ENCODE peak calls at places on chromosomes 7 and 10, in nine cellular contexts. One of them, this sample, is unnamed. For H3K4me1 and H3K9me3, the result is how much of the 10 kb centered on the place peaks cover.

GRCh38 chr7:2313450-2314208 is 612 bp downstream of the SNX8 start:
- DNase-seq in HepG2: no peak
- DNase-seq in body of pancreas: peak
- DNase-seq in heart left ventricle: no peak
- DNase-seq in colonic mucosa: peak
- DNase-seq in adrenal gland: peak
- DNase-seq in left ventricle myocardium inferior: no peak
- DNase-seq in adipocyte: peak
- DNase-seq in lung: no peak
- DNase-seq in this sample: no peak

GRCh38 chr10:80201592-80202256 is 3.6 kb downstream of the ANXA11 start:
- DNase-seq in HepG2: no peak
- DNase-seq in body of pancreas: no peak
- DNase-seq in heart left ventricle: peak
- DNase-seq in colonic mucosa: no peak
- DNase-seq in adrenal gland: no peak
- DNase-seq in left ventricle myocardium inferior: peak
- DNase-seq in adipocyte: no peak
- DNase-seq in lung: no peak
- DNase-seq in this sample: no peak

GRCh38 chr10:87546221-87546620 is 41.5 kb downstream of the MINPP1 start:
- DNase-seq in HepG2: no peak
- DNase-seq in body of pancreas: no peak
- DNase-seq in heart left ventricle: no peak
- DNase-seq in colonic mucosa: no peak
- DNase-seq in adrenal gland: no peak
- DNase-seq in left ventricle myocardium inferior: no peak
- DNase-seq in adipocyte: no peak
- DNase-seq in lung: peak
- DNase-seq in this sample: no peak

GRCh38 chr10:13338337-13339128 is 9.6 kb downstream of the SEPHS1 start:
- DNase-seq in HepG2: no peak
- DNase-seq in body of pancreas: no peak
- DNase-seq in heart left ventricle: no peak
- DNase-seq in colonic mucosa: peak
- DNase-seq in adrenal gland: no peak
- DNase-seq in left ventricle myocardium inferior: no peak
- DNase-seq in adipocyte: peak
- DNase-seq in lung: no peak
- DNase-seq in this sample: no peak

GRCh38 chr7:33706666-33707194 is 198.6 kb upstream of the BMPER start:
- DNase-seq in HepG2: no peak
- DNase-seq in body of pancreas: no peak
- DNase-seq in heart left ventricle: no peak
- DNase-seq in colonic mucosa: no peak
- DNase-seq in adrenal gland: no peak
- DNase-seq in left ventricle myocardium inferior: no peak
- DNase-seq in adipocyte: no peak
- DNase-seq in lung: no peak
- DNase-seq in this sample: no peak

GRCh38 chr7:33986951-33987948 is 81.9 kb downstream of the BMPER start:
- DNase-seq in HepG2: peak
- DNase-seq in body of pancreas: no peak
- DNase-seq in heart left ventricle: no peak
- DNase-seq in colonic mucosa: no peak
- DNase-seq in adrenal gland: no peak
- DNase-seq in left ventricle myocardium inferior: no peak
- DNase-seq in adipocyte: peak
- DNase-seq in lung: peak
- DNase-seq in this sample: no peak

GRCh38 chr10:64110079-64110478 is 588.9 kb downstream of the REEP3 start:
- DNase-seq in HepG2: no peak
- DNase-seq in body of pancreas: no peak
- DNase-seq in heart left ventricle: no peak
- DNase-seq in colonic mucosa: no peak
- DNase-seq in adrenal gland: no peak
- DNase-seq in left ventricle myocardium inferior: no peak
- DNase-seq in adipocyte: no peak
- DNase-seq in lung: no peak
- DNase-seq in this sample: no peak

GRCh38 chr7:140325600-140325999 is 72.7 kb downstream of the SLC37A3 start:
- DNase-seq in HepG2: no peak
- DNase-seq in body of pancreas: no peak
- DNase-seq in heart left ventricle: no peak
- DNase-seq in colonic mucosa: no peak
- DNase-seq in adrenal gland: no peak
- DNase-seq in left ventricle myocardium inferior: no peak
- DNase-seq in adipocyte: no peak
- DNase-seq in lung: no peak
- DNase-seq in this sample: no peak

GRCh38 chr7:29270979-29271658 is 76.5 kb downstream of the CHN2 start:
- DNase-seq in HepG2: peak
- DNase-seq in body of pancreas: no peak
- DNase-seq in heart left ventricle: no peak
- DNase-seq in colonic mucosa: no peak
- DNase-seq in adrenal gland: no peak
- DNase-seq in left ventricle myocardium inferior: no peak
- DNase-seq in adipocyte: no peak
- DNase-seq in lung: no peak
- DNase-seq in this sample: no peak

GRCh38 chr10:4561301-4561700 is 264.7 kb upstream of the AKR1E2 start:
- DNase-seq in HepG2: no peak
- DNase-seq in body of pancreas: no peak
- DNase-seq in heart left ventricle: no peak
- DNase-seq in colonic mucosa: no peak
- DNase-seq in adrenal gland: no peak
- DNase-seq in left ventricle myocardium inferior: no peak
- DNase-seq in adipocyte: no peak
- DNase-seq in lung: no peak
- DNase-seq in this sample: no peak

GRCh38 chr7:107168233-107169119 is at the start of gene HBP1:
- DNase-seq in HepG2: peak
- DNase-seq in body of pancreas: peak
- DNase-seq in heart left ventricle: peak
- DNase-seq in colonic mucosa: peak
- DNase-seq in adrenal gland: peak
- DNase-seq in left ventricle myocardium inferior: peak
- DNase-seq in adipocyte: peak
- DNase-seq in lung: peak
- DNase-seq in this sample: peak

GRCh38 chr10:514137-514671 is 175.3 kb downstream of the DIP2C start:
- DNase-seq in HepG2: peak
- DNase-seq in body of pancreas: peak
- DNase-seq in heart left ventricle: no peak
- DNase-seq in colonic mucosa: no peak
- DNase-seq in adrenal gland: no peak
- DNase-seq in left ventricle myocardium inferior: peak
- DNase-seq in adipocyte: no peak
- DNase-seq in lung: peak
- DNase-seq in this sample: peak

GRCh38 chr7:110205899-110206298 is 885.0 kb upstream of the LRRN3 start:
- DNase-seq in HepG2: no peak
- DNase-seq in body of pancreas: no peak
- DNase-seq in heart left ventricle: no peak
- DNase-seq in colonic mucosa: no peak
- DNase-seq in adrenal gland: no peak
- DNase-seq in left ventricle myocardium inferior: no peak
- DNase-seq in adipocyte: no peak
- DNase-seq in lung: no peak
- DNase-seq in this sample: no peak

GRCh38 chr10:35386594-35387174 is 50.4 kb downstream of the CCNY start:
- DNase-seq in HepG2: peak
- DNase-seq in body of pancreas: peak
- DNase-seq in heart left ventricle: peak
- DNase-seq in colonic mucosa: peak
- DNase-seq in adrenal gland: peak
- DNase-seq in left ventricle myocardium inferior: peak
- DNase-seq in adipocyte: peak
- DNase-seq in lung: no peak
- DNase-seq in this sample: peak
- H3K4me3 ChIP-seq in HepG2: no peak
- H3K4me3 ChIP-seq in body of pancreas: no peak
- H3K4me3 ChIP-seq in heart left ventricle: no peak
- H3K4me3 ChIP-seq in colonic mucosa: no peak
- H3K4me3 ChIP-seq in adrenal gland: no peak
- H3K4me3 ChIP-seq in left ventricle myocardium inferior: no peak
- H3K4me3 ChIP-seq in adipocyte: no peak
- H3K4me3 ChIP-seq in lung: no peak
- H3K4me3 ChIP-seq in this sample: no peak

GRCh38 chr7:30974605-30975256 is 11.0 kb downstream of the GHRHR start:
- DNase-seq in HepG2: peak
- DNase-seq in body of pancreas: peak
- DNase-seq in heart left ventricle: no peak
- DNase-seq in colonic mucosa: peak
- DNase-seq in adrenal gland: no peak
- DNase-seq in left ventricle myocardium inferior: peak
- DNase-seq in adipocyte: peak
- DNase-seq in lung: peak
- DNase-seq in this sample: peak
- H3K4me1 ChIP-seq in HepG2: under half
- H3K4me1 ChIP-seq in body of pancreas: under half
- H3K4me1 ChIP-seq in heart left ventricle: under half
- H3K4me1 ChIP-seq in colonic mucosa: under half
- H3K4me1 ChIP-seq in adrenal gland: under half
- H3K4me1 ChIP-seq in left ventricle myocardium inferior: under half
- H3K4me1 ChIP-seq in adipocyte: under half
- H3K4me1 ChIP-seq in lung: under half
- H3K4me1 ChIP-seq in this sample: under half

DNA sequence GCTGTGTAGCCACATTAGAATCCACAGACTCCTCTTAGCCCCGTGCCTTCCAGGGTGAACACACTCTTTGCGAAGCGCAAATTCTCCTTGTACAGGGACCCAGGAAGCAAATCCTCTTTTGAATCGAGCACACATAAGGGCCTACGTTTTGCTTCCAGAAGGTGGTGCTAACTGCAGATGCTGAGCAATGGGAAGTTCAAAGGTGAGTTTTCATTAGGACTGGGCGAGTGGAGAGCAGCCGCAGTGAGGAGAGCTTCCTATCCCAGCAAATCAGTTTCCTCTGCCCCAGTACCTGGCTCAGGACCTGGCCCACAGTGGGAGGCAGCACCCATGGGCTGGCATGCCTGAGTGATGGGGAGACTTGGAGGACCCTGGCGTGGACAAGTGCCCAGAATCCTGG is 23.5 kb upstream of the GPR26 start:
- DNase-seq in HepG2: peak
- DNase-seq in body of pancreas: no peak
- DNase-seq in heart left ventricle: no peak
- DNase-seq in colonic mucosa: no peak
- DNase-seq in adrenal gland: no peak
- DNase-seq in left ventricle myocardium inferior: no peak
- DNase-seq in adipocyte: no peak
- DNase-seq in lung: no peak
- DNase-seq in this sample: no peak
- H3K9me3 ChIP-seq in HepG2: under half
- H3K9me3 ChIP-seq in body of pancreas: under half
- H3K9me3 ChIP-seq in heart left ventricle: under half
- H3K9me3 ChIP-seq in colonic mucosa: under half
- H3K9me3 ChIP-seq in adrenal gland: under half
- H3K9me3 ChIP-seq in left ventricle myocardium inferior: under half
- H3K9me3 ChIP-seq in adipocyte: under half
- H3K9me3 ChIP-seq in lung: under half
- H3K9me3 ChIP-seq in this sample: under half

GRCh38 chr10:8050561-8051108 is 3.9 kb upstream of the GATA3 start:
- DNase-seq in HepG2: peak
- DNase-seq in body of pancreas: peak
- DNase-seq in heart left ventricle: no peak
- DNase-seq in colonic mucosa: no peak
- DNase-seq in adrenal gland: no peak
- DNase-seq in left ventricle myocardium inferior: no peak
- DNase-seq in adipocyte: peak
- DNase-seq in lung: no peak
- DNase-seq in this sample: peak

GRCh38 chr10:8049874-8050560 is 4.5 kb upstream of the GATA3 start:
- DNase-seq in HepG2: no peak
- DNase-seq in body of pancreas: no peak
- DNase-seq in heart left ventricle: no peak
- DNase-seq in colonic mucosa: no peak
- DNase-seq in adrenal gland: no peak
- DNase-seq in left ventricle myocardium inferior: no peak
- DNase-seq in adipocyte: no peak
- DNase-seq in lung: no peak
- DNase-seq in this sample: no peak

GRCh38 chr10:8047452-8048280 is 6.8 kb upstream of the GATA3 start:
- DNase-seq in HepG2: no peak
- DNase-seq in body of pancreas: no peak
- DNase-seq in heart left ventricle: no peak
- DNase-seq in colonic mucosa: no peak
- DNase-seq in adrenal gland: no peak
- DNase-seq in left ventricle myocardium inferior: no peak
- DNase-seq in adipocyte: no peak
- DNase-seq in lung: no peak
- DNase-seq in this sample: no peak

GRCh38 chr10:8048281-8049008 is 6.0 kb upstream of the GATA3 start:
- DNase-seq in HepG2: no peak
- DNase-seq in body of pancreas: no peak
- DNase-seq in heart left ventricle: peak
- DNase-seq in colonic mucosa: no peak
- DNase-seq in adrenal gland: no peak
- DNase-seq in left ventricle myocardium inferior: no peak
- DNase-seq in adipocyte: no peak
- DNase-seq in lung: no peak
- DNase-seq in this sample: no peak

GRCh38 chr10:8049151-8049873 is 5.2 kb upstream of the GATA3 start:
- DNase-seq in HepG2: no peak
- DNase-seq in body of pancreas: no peak
- DNase-seq in heart left ventricle: peak
- DNase-seq in colonic mucosa: no peak
- DNase-seq in adrenal gland: no peak
- DNase-seq in left ventricle myocardium inferior: no peak
- DNase-seq in adipocyte: no peak
- DNase-seq in lung: no peak
- DNase-seq in this sample: no peak
- H3K4me3 ChIP-seq in HepG2: peak
- H3K4me3 ChIP-seq in body of pancreas: no peak
- H3K4me3 ChIP-seq in heart left ventricle: peak
- H3K4me3 ChIP-seq in colonic mucosa: no peak
- H3K4me3 ChIP-seq in adrenal gland: no peak
- H3K4me3 ChIP-seq in left ventricle myocardium inferior: peak
- H3K4me3 ChIP-seq in adipocyte: peak
- H3K4me3 ChIP-seq in lung: no peak
- H3K4me3 ChIP-seq in this sample: peak

DNA sequence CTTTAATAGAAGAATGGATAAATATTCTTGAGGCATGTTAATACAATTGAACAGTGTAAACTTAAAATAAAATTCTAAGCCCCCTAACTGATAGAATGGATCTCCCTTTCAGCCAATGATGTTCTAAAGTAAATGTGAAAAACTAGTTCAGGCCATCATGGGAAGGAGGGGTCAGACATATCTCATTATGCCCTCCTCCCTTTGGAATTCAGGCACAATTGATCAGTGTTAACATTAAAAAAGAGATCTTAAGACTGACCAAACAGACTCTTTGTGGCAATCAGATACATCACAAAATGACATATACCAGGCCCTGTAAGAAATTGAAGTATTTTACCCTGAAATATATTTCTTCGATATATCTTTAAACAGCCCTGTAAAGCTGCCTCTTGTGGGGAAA is 683.0 kb upstream of the LRRTM3 start:
- DNase-seq in HepG2: no peak
- DNase-seq in body of pancreas: no peak
- DNase-seq in heart left ventricle: no peak
- DNase-seq in colonic mucosa: no peak
- DNase-seq in adrenal gland: no peak
- DNase-seq in left ventricle myocardium inferior: no peak
- DNase-seq in adipocyte: no peak
- DNase-seq in lung: no peak
- DNase-seq in this sample: no peak
- H3K4me1 ChIP-seq in HepG2: under half
- H3K4me1 ChIP-seq in body of pancreas: under half
- H3K4me1 ChIP-seq in heart left ventricle: under half
- H3K4me1 ChIP-seq in colonic mucosa: under half
- H3K4me1 ChIP-seq in adrenal gland: under half
- H3K4me1 ChIP-seq in left ventricle myocardium inferior: under half
- H3K4me1 ChIP-seq in adipocyte: under half
- H3K4me1 ChIP-seq in lung: under half
- H3K4me1 ChIP-seq in this sample: under half

This sample was measured in right cardiac atrium.